ENCODE peak calls at places on chromosomes 6 and 20, in five cellular contexts. One of them, this sample, is unnamed. For H3K4me1, the result is how much of the 10 kb centered on the place peaks cover.

GRCh38 chr20:59743308-59743707 is 139.0 kb downstream of the PHACTR3 start:
- DNase-seq in lower lobe of right lung: no peak
- DNase-seq in ovary: no peak
- DNase-seq in CD8-positive, alpha-beta T cell: no peak
- DNase-seq in upper lobe of right lung: no peak
- DNase-seq in this sample: no peak

GRCh38 chr20:57263767-57264150 is 2.7 kb downstream of the BMP7 start:
- DNase-seq in ovary: no peak
- DNase-seq in lower lobe of right lung: no peak
- DNase-seq in CD8-positive, alpha-beta T cell: no peak
- DNase-seq in upper lobe of right lung: no peak
- DNase-seq in this sample: no peak

GRCh38 chr20:31894980-31895675 is 24.7 kb downstream of the TTLL9 start:
- DNase-seq in upper lobe of right lung: peak
- DNase-seq in CD8-positive, alpha-beta T cell: no peak
- DNase-seq in lower lobe of right lung: peak
- DNase-seq in ovary: no peak
- DNase-seq in this sample: peak

GRCh38 chr6:36381502-36382389 is 5.7 kb downstream of the ETV7 start:
- DNase-seq in ovary: no peak
- DNase-seq in lower lobe of right lung: no peak
- DNase-seq in CD8-positive, alpha-beta T cell: no peak
- DNase-seq in upper lobe of right lung: no peak
- DNase-seq in this sample: no peak

GRCh38 chr6:138404666-138405337 is 779 bp downstream of the HEBP2 start:
- DNase-seq in CD8-positive, alpha-beta T cell: peak
- DNase-seq in lower lobe of right lung: peak
- DNase-seq in upper lobe of right lung: peak
- DNase-seq in ovary: peak
- DNase-seq in this sample: no peak

GRCh38 chr6:132750455-132751248 is 7.1 kb downstream of the VNN2 start:
- DNase-seq in ovary: no peak
- DNase-seq in lower lobe of right lung: no peak
- DNase-seq in CD8-positive, alpha-beta T cell: no peak
- DNase-seq in upper lobe of right lung: no peak
- DNase-seq in this sample: no peak

GRCh38 chr20:14526891-14527290 is 189.5 kb upstream of the FLRT3 start:
- DNase-seq in lower lobe of right lung: no peak
- DNase-seq in CD8-positive, alpha-beta T cell: no peak
- DNase-seq in ovary: no peak
- DNase-seq in upper lobe of right lung: no peak
- DNase-seq in this sample: no peak

GRCh38 chr6:20310185-20310584 is 91.5 kb upstream of the E2F3 start:
- DNase-seq in upper lobe of right lung: no peak
- DNase-seq in CD8-positive, alpha-beta T cell: no peak
- DNase-seq in ovary: no peak
- DNase-seq in lower lobe of right lung: no peak
- DNase-seq in this sample: no peak

GRCh38 chr6:134519456-134519855 is 201.5 kb upstream of the SGK1 start:
- DNase-seq in CD8-positive, alpha-beta T cell: no peak
- DNase-seq in lower lobe of right lung: peak
- DNase-seq in ovary: no peak
- DNase-seq in upper lobe of right lung: no peak
- DNase-seq in this sample: no peak

GRCh38 chr6:163599684-163600083 is 185.2 kb downstream of the QKI start:
- DNase-seq in ovary: no peak
- DNase-seq in CD8-positive, alpha-beta T cell: no peak
- DNase-seq in lower lobe of right lung: no peak
- DNase-seq in upper lobe of right lung: no peak
- DNase-seq in this sample: no peak

GRCh38 chr20:36439040-36439730 is 102.1 kb upstream of the MYL9 start:
- DNase-seq in CD8-positive, alpha-beta T cell: peak
- DNase-seq in lower lobe of right lung: peak
- DNase-seq in upper lobe of right lung: peak
- DNase-seq in ovary: peak
- DNase-seq in this sample: peak

GRCh38 chr6:35209622-35210289 is 4.0 kb upstream of the SCUBE3 start:
- DNase-seq in ovary: no peak
- DNase-seq in upper lobe of right lung: no peak
- DNase-seq in CD8-positive, alpha-beta T cell: no peak
- DNase-seq in lower lobe of right lung: no peak
- DNase-seq in this sample: no peak

GRCh38 chr6:40555092-40555491 is 32.1 kb downstream of the LRFN2 start:
- DNase-seq in ovary: no peak
- DNase-seq in CD8-positive, alpha-beta T cell: no peak
- DNase-seq in upper lobe of right lung: no peak
- DNase-seq in lower lobe of right lung: no peak
- DNase-seq in this sample: no peak

GRCh38 chr6:30490031-30490876 is 945 bp downstream of the HLA-E start:
- DNase-seq in upper lobe of right lung: peak
- DNase-seq in ovary: peak
- DNase-seq in lower lobe of right lung: peak
- DNase-seq in CD8-positive, alpha-beta T cell: peak
- DNase-seq in this sample: no peak

GRCh38 chr6:24614048-24614420 is 32.0 kb downstream of the KIAA0319 start:
- DNase-seq in ovary: no peak
- DNase-seq in lower lobe of right lung: no peak
- DNase-seq in CD8-positive, alpha-beta T cell: no peak
- DNase-seq in upper lobe of right lung: no peak
- DNase-seq in this sample: no peak

GRCh38 chr6:54361734-54362133 is 53.5 kb downstream of the TINAG start:
- DNase-seq in lower lobe of right lung: no peak
- DNase-seq in upper lobe of right lung: no peak
- DNase-seq in CD8-positive, alpha-beta T cell: no peak
- DNase-seq in ovary: no peak
- DNase-seq in this sample: no peak

GRCh38 chr6:7446644-7447325 is 57.2 kb downstream of the RIOK1 start:
- DNase-seq in lower lobe of right lung: no peak
- DNase-seq in upper lobe of right lung: no peak
- DNase-seq in CD8-positive, alpha-beta T cell: no peak
- DNase-seq in ovary: no peak
- DNase-seq in this sample: no peak

GRCh38 chr6:26172496-26172958 is 85.3 kb downstream of the HFE start:
- DNase-seq in CD8-positive, alpha-beta T cell: peak
- DNase-seq in upper lobe of right lung: no peak
- DNase-seq in ovary: no peak
- DNase-seq in lower lobe of right lung: no peak
- DNase-seq in this sample: no peak

GRCh38 chr6:82365011-82365751 is 1.6 kb downstream of the TPBG start:
- DNase-seq in upper lobe of right lung: peak
- DNase-seq in CD8-positive, alpha-beta T cell: no peak
- DNase-seq in ovary: peak
- DNase-seq in lower lobe of right lung: peak
- DNase-seq in this sample: no peak

GRCh38 chr20:44780226-44780625 is 30.1 kb downstream of the RIMS4 start:
- DNase-seq in lower lobe of right lung: no peak
- DNase-seq in upper lobe of right lung: no peak
- DNase-seq in CD8-positive, alpha-beta T cell: peak
- DNase-seq in ovary: peak
- DNase-seq in this sample: no peak

GRCh38 chr6:84764332-84765049 is at the start of gene TBX18:
- DNase-seq in ovary: peak
- DNase-seq in upper lobe of right lung: peak
- DNase-seq in CD8-positive, alpha-beta T cell: no peak
- DNase-seq in lower lobe of right lung: peak
- DNase-seq in this sample: peak

GRCh38 chr6:117908246-117909107 is 1.4 kb downstream of the SLC35F1 start:
- DNase-seq in CD8-positive, alpha-beta T cell: no peak
- DNase-seq in lower lobe of right lung: no peak
- DNase-seq in upper lobe of right lung: no peak
- DNase-seq in ovary: peak
- DNase-seq in this sample: no peak

GRCh38 chr6:109515781-109516409 is 32.9 kb upstream of the ZBTB24 start:
- DNase-seq in CD8-positive, alpha-beta T cell: no peak
- DNase-seq in upper lobe of right lung: no peak
- DNase-seq in lower lobe of right lung: no peak
- DNase-seq in ovary: no peak
- DNase-seq in this sample: no peak

GRCh38 chr6:44431118-44431725 is 43.7 kb downstream of the CDC5L start:
- DNase-seq in ovary: peak
- DNase-seq in CD8-positive, alpha-beta T cell: peak
- DNase-seq in lower lobe of right lung: no peak
- DNase-seq in upper lobe of right lung: no peak
- DNase-seq in this sample: no peak

GRCh38 chr20:11229772-11230171 is 556.0 kb upstream of the JAG1 start:
- DNase-seq in CD8-positive, alpha-beta T cell: no peak
- DNase-seq in lower lobe of right lung: peak
- DNase-seq in upper lobe of right lung: no peak
- DNase-seq in ovary: peak
- DNase-seq in this sample: peak

GRCh38 chr20:36507746-36508145 is 33.6 kb upstream of the MYL9 start:
- DNase-seq in ovary: no peak
- DNase-seq in lower lobe of right lung: no peak
- DNase-seq in upper lobe of right lung: no peak
- DNase-seq in CD8-positive, alpha-beta T cell: no peak
- DNase-seq in this sample: no peak

GRCh38 chr6:28648035-28648877 is 122.6 kb downstream of the GPX5 start:
- DNase-seq in ovary: peak
- DNase-seq in lower lobe of right lung: no peak
- DNase-seq in upper lobe of right lung: no peak
- DNase-seq in CD8-positive, alpha-beta T cell: no peak
- DNase-seq in this sample: no peak

GRCh38 chr20:905396-905961 is 10.7 kb downstream of the ANGPT4 start:
- DNase-seq in ovary: no peak
- DNase-seq in lower lobe of right lung: no peak
- DNase-seq in CD8-positive, alpha-beta T cell: no peak
- DNase-seq in upper lobe of right lung: no peak
- DNase-seq in this sample: no peak

GRCh38 chr6:93183513-93183912 is 235.8 kb downstream of the EPHA7 start:
- DNase-seq in CD8-positive, alpha-beta T cell: no peak
- DNase-seq in ovary: no peak
- DNase-seq in lower lobe of right lung: no peak
- DNase-seq in upper lobe of right lung: no peak
- DNase-seq in this sample: no peak

GRCh38 chr6:159819932-159820640 is 20.0 kb downstream of the PNLDC1 start:
- DNase-seq in CD8-positive, alpha-beta T cell: peak
- DNase-seq in upper lobe of right lung: no peak
- DNase-seq in lower lobe of right lung: peak
- DNase-seq in ovary: no peak
- DNase-seq in this sample: no peak

GRCh38 chr6:18763086-18763485 is 375.9 kb downstream of the RNF144B start:
- DNase-seq in upper lobe of right lung: no peak
- DNase-seq in CD8-positive, alpha-beta T cell: no peak
- DNase-seq in lower lobe of right lung: no peak
- DNase-seq in ovary: no peak
- DNase-seq in this sample: no peak

GRCh38 chr20:62950741-62951140 is 1.8 kb upstream of the SLC17A9 start:
- DNase-seq in upper lobe of right lung: no peak
- DNase-seq in lower lobe of right lung: peak
- DNase-seq in ovary: no peak
- DNase-seq in CD8-positive, alpha-beta T cell: no peak
- DNase-seq in this sample: no peak
- H3K4me1 ChIP-seq in upper lobe of right lung: under half
- H3K4me1 ChIP-seq in lower lobe of right lung: under half
- H3K4me1 ChIP-seq in ovary: under half
- H3K4me1 ChIP-seq in CD8-positive, alpha-beta T cell: under half
- H3K4me1 ChIP-seq in this sample: under half

DNA sequence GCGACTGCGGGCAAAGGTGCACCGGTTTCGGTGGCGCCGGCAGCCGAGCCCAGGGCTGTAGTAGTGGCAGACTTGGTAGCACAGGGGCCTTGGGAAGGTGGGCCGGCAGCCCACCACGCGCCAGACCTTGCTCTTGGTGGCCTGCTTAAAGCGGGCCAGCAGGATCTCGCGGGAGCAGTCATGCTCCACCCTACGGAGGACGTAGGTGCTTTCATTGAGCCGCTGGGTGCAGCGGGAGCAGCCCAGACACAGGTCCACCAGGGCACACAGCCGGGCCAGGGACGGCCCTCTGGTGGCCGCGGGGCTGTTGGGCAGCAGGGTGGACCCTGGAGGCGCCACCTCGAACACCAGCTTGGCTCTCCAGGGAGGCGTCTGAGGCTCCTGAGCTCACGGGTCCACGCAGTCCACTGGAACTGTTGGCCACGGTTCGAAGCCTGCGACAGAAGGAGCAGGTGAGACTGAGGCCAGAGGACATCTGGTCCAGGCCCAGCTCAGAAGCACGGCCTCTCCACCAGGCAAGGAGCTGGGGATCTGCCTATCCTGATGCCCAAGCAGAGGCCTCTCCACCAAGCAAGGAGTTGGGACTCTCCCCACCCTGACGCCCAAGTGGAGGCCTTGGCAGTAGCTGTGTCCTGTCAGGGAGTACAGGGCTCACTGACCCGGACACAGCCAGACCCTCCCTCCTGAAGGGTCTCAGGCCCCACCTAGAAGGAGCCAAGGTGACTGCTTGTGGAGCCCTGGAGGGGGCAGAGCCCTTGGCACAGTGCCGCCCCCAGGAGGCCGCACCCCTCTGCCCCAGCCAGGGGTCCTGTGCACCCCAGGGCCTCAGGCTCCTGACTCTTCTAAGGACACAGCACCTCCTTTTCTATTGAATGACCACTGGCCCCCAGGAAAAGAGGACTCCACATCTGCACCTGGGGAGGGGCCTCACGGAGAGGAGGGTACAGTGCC is 976 bp downstream of the HELZ2 start:
- DNase-seq in CD8-positive, alpha-beta T cell: no peak
- DNase-seq in lower lobe of right lung: no peak
- DNase-seq in ovary: no peak
- DNase-seq in upper lobe of right lung: no peak
- DNase-seq in this sample: no peak
- TF ChIP-seq CTCF in CD8-positive, alpha-beta T cell: no peak
- TF ChIP-seq CTCF in lower lobe of right lung: no peak
- TF ChIP-seq CTCF in ovary: no peak
- TF ChIP-seq CTCF in upper lobe of right lung: no peak
- TF ChIP-seq CTCF in this sample: no peak

DNA sequence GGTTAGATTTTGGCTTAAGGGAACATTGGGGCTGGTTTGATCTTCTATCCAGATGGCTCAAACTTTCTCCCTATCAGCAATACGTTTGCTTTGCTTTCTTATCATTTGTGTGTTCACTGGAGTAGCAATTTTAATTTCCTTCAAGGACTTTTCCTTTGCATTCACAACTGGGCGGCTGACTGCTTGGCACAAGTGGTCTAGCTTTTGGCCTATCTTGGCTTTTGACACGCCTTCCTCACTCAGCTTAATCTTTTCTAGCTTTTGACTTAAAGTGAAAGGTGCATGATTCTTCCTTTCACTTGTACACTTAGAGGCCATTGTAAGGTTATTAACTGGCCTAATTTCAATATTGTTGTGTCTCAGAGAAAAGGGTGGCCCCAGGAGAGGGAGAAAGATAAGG is 254.9 kb downstream of the PLCB1 start:
- DNase-seq in CD8-positive, alpha-beta T cell: no peak
- DNase-seq in upper lobe of right lung: no peak
- DNase-seq in ovary: no peak
- DNase-seq in lower lobe of right lung: no peak
- DNase-seq in this sample: no peak
- H3K4me1 ChIP-seq in CD8-positive, alpha-beta T cell: under half
- H3K4me1 ChIP-seq in upper lobe of right lung: under half
- H3K4me1 ChIP-seq in ovary: under half
- H3K4me1 ChIP-seq in lower lobe of right lung: under half
- H3K4me1 ChIP-seq in this sample: under half

DNA sequence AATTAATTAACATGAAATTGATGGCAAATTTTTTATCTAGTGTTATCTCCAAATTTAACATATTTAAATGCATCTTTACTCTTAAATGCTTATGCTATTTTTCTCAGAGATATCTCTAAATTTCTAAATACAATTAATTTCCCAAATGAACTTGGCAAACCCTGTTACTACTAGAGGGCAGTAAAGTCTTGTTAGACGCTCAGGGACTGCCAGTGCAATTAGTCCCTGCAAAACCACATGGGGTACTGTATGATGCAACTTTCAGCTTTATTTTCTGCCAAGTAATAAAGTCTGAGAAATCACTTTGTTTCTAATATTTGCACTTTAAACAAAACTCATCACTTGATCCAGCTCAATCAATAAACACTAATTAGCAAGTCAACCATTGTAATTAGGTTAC is 76.0 kb upstream of the ADGRB3 start:
- DNase-seq in ovary: no peak
- DNase-seq in CD8-positive, alpha-beta T cell: no peak
- DNase-seq in upper lobe of right lung: no peak
- DNase-seq in lower lobe of right lung: no peak
- DNase-seq in this sample: no peak
- TF ChIP-seq CTCF in ovary: no peak
- TF ChIP-seq CTCF in CD8-positive, alpha-beta T cell: no peak
- TF ChIP-seq CTCF in upper lobe of right lung: no peak
- TF ChIP-seq CTCF in lower lobe of right lung: no peak
- TF ChIP-seq CTCF in this sample: no peak

This sample was measured in right atrium auricular region.